ENCODE peak calls at places on chromosomes 13 and 19, in nine cellular contexts. C is body of pancreas, N is psoas muscle, R is AG10803, F is AG04450, U is H1, K is brain microvascular endothelial cell, L is heart right ventricle, D is IMR-90. A is an unnamed sample.

GRCh38 chr19:41993612-41994483 is at the start of gene ATP1A3:
- DNase-seq in L (peak), C (peak), U (peak), D (peak), R (peak), N (peak), F (no peak), K (peak), A (peak)

GRCh38 chr13:33110386-33110712 is 94.1 kb downstream of the KL start:
- DNase-seq in F (no peak), C (no peak), K (no peak), N (no peak), L (no peak), U (no peak), R (peak), D (no peak), A (no peak)

GRCh38 chr13:42561752-42562467 is 12.0 kb upstream of the TNFSF11 start:
- DNase-seq in F (no peak), U (no peak), L (no peak), N (no peak), K (peak), C (no peak), R (no peak), D (no peak), A (peak)

GRCh38 chr13:78978381-78978998 is 319.5 kb upstream of the OBI1 start:
- DNase-seq in F (peak), N (no peak), D (peak), K (peak), L (peak), C (peak), U (no peak), R (peak), A (peak)

GRCh38 chr19:13037161-13037560 is 41.9 kb downstream of the NFIX start:
- DNase-seq in N (peak), D (peak), L (no peak), F (no peak), R (peak), K (peak), C (no peak), U (no peak), A (peak)

GRCh38 chr19:32339988-32340874 is 5.2 kb upstream of the ZNF507 start:
- DNase-seq in D (peak), N (peak), L (peak), K (peak), C (peak), U (peak), F (no peak), R (peak), A (peak)

GRCh38 chr19:18650048-18650435 is 13.2 kb downstream of the KLHL26 start:
- DNase-seq in U (no peak), L (peak), C (no peak), R (peak), D (peak), F (no peak), N (peak), K (peak), A (peak)

GRCh38 chr19:30178721-30179402 is 193.3 kb upstream of the ZNF536 start:
- DNase-seq in K (no peak), F (no peak), L (no peak), R (no peak), D (no peak), C (no peak), U (no peak), N (no peak), A (no peak)

GRCh38 chr19:16051254-16052025 is 24.9 kb upstream of the TPM4 start:
- DNase-seq in N (no peak), C (no peak), F (no peak), U (no peak), R (no peak), K (no peak), D (no peak), L (no peak), A (peak)

DNA sequence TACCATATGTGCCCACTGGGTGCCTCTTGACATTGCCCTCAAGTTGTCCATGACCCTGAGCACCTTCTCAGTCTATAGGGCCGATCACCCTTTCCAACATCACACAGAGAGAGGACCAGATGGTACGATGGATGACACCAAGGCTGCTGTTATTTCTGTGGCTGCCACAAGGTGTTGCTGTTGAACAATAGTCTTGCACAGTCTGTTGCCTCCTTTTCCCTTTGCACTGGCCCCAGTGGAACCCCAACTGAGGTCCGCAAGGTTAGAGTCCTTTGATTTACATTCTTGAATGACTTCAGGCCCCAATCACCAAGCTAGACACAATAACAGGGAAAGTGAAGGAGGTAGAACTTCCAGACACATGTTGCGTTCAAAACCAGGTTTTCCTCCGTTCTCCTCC is 52.0 kb downstream of the TINCR start:
- DNase-seq in F (no peak), K (no peak), R (no peak), U (peak), N (no peak), L (no peak), D (no peak), C (no peak), A (no peak)
- TF ChIP-seq CTCF in F (no peak), K (peak), R (no peak), U (peak), N (no peak), L (no peak), D (no peak), C (no peak), A (peak)

GRCh38 chr19:55158848-55159793 is 1.6 kb upstream of the TNNI3 start:
- DNase-seq in K (peak), D (no peak), U (no peak), R (no peak), L (peak), F (no peak), N (peak), C (no peak), A (peak)
- H3K4me3 ChIP-seq in K (no peak), D (no peak), U (no peak), R (no peak), L (peak), F (no peak), N (no peak), C (no peak), A (no peak)

GRCh38 chr13:25409938-25410337 is 38.2 kb downstream of the ATP8A2 start:
- DNase-seq in R (no peak), L (no peak), F (no peak), K (no peak), U (no peak), C (no peak), N (no peak), D (no peak), A (no peak)

GRCh38 chr13:25401958-25402357 is 30.2 kb downstream of the ATP8A2 start:
- DNase-seq in U (no peak), R (no peak), N (no peak), D (no peak), L (no peak), K (no peak), C (no peak), F (no peak), A (no peak)

DNA sequence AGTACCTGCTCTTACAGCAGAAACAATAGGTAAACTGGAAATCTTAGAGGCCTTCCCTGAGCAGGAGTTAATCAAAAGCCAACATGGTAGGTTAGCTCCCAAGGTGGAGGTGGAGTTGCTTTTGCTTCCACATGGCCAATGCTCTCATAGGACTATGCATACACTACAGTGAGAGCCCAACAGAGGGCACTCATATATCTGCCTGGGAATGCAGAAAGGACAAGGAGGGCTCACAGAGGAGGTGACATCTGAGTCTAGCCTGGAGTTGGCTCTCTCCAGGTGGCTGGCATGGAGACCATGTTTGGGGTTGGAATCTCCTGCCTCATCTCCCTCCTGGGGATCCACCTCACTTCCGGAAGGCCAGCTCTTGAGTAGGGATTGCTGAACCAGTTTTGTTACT is 34.6 kb downstream of the ATP8A2 start:
- DNase-seq in U (no peak), F (no peak), R (no peak), L (no peak), N (no peak), C (no peak), D (no peak), K (peak), A (no peak)
- TF ChIP-seq CTCF in U (peak), F (peak), R (peak), L (no peak), N (no peak), C (no peak), D (no peak), K (peak), A (no peak)

GRCh38 chr19:4441994-4442845 is 15.4 kb downstream of the UBXN6 start:
- DNase-seq in U (no peak), C (no peak), N (no peak), F (no peak), R (no peak), D (no peak), K (no peak), L (no peak), A (no peak)
- H3K4me3 ChIP-seq in U (no peak), C (no peak), N (no peak), F (no peak), R (no peak), D (no peak), K (no peak), L (no peak), A (no peak)

GRCh38 chr13:24232474-24232873 is 72.0 kb downstream of the SPATA13 start:
- DNase-seq in K (no peak), F (no peak), C (no peak), D (no peak), U (no peak), L (no peak), R (no peak), N (no peak), A (no peak)
- TF ChIP-seq CTCF in K (no peak), F (no peak), C (no peak), D (no peak), U (peak), L (no peak), R (no peak), N (no peak), A (no peak)

GRCh38 chr13:27730191-27730590 is 62.1 kb upstream of the GSX1 start:
- DNase-seq in L (no peak), K (no peak), U (no peak), F (no peak), C (no peak), D (no peak), N (no peak), R (no peak), A (no peak)
- H3K4me3 ChIP-seq in L (no peak), K (no peak), U (no peak), F (no peak), C (no peak), D (no peak), N (no peak), R (no peak), A (no peak)

DNA sequence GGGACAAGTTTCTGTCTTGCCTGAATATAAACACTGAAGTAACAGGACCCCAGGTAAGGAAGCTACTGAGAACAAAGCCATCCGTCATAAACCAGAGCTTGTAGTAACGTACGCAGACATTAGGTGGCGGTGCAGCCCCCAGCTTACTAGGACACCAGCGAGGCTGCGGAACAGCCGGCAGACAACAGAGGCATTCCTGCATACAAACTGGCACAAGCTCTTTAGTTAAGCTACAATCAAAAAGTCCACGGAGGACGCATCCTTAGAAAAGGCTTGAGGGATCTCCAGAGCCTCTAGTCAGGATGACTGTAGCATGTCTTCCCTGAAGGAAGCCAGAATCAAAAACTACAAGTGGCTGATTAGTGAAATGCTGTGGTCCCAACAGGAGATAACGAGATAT is 26.2 kb downstream of the ZNF160 start:
- DNase-seq in L (peak), C (peak), R (peak), D (peak), K (peak), N (peak), F (no peak), U (peak), A (peak)
- TF ChIP-seq CTCF in L (peak), C (peak), R (peak), D (peak), K (peak), N (peak), F (peak), U (peak), A (peak)